ENCODE peak calls at places on chromosomes 1 and 21, in seven cellular contexts. One of them, this sample, is unnamed.
A peak's percentile ranks its signal among the peaks of the same experiment; 100 is the strongest.

GRCh38 chr1:7609311-7609994 is 161.6 kb upstream of the VAMP3 start:
- DNase-seq in suprapubic skin: no peak
- DNase-seq in A549: no peak
- DNase-seq in transverse colon: no peak
- DNase-seq in tibial nerve: no peak
- DNase-seq in sigmoid colon: peak; percentile 42
- DNase-seq in ovary: no peak
- DNase-seq in this sample: no peak

GRCh38 chr1:228369608-228370438 is 36.8 kb downstream of the TRIM11 start:
- DNase-seq in suprapubic skin: no peak
- DNase-seq in A549: no peak
- DNase-seq in transverse colon: no peak
- DNase-seq in tibial nerve: no peak
- DNase-seq in sigmoid colon: peak; percentile 50
- DNase-seq in ovary: no peak
- DNase-seq in this sample: no peak

GRCh38 chr1:30478799-30479198 is 244.6 kb downstream of the MATN1 start:
- DNase-seq in suprapubic skin: no peak
- DNase-seq in A549: no peak
- DNase-seq in transverse colon: no peak
- DNase-seq in tibial nerve: no peak
- DNase-seq in sigmoid colon: peak; percentile 56
- DNase-seq in ovary: no peak
- DNase-seq in this sample: no peak

GRCh38 chr1:151952811-151953210 is 40.8 kb downstream of the S100A10 start:
- DNase-seq in suprapubic skin: no peak
- DNase-seq in A549: no peak
- DNase-seq in transverse colon: no peak
- DNase-seq in tibial nerve: no peak
- DNase-seq in sigmoid colon: no peak
- DNase-seq in ovary: no peak
- DNase-seq in this sample: no peak

GRCh38 chr1:57848406-57848805 is 424.5 kb upstream of the DAB1 start:
- DNase-seq in suprapubic skin: no peak
- DNase-seq in A549: no peak
- DNase-seq in transverse colon: no peak
- DNase-seq in tibial nerve: no peak
- DNase-seq in sigmoid colon: no peak
- DNase-seq in ovary: no peak
- DNase-seq in this sample: no peak

GRCh38 chr1:25914074-25914995 is 8.1 kb upstream of the STMN1 start:
- DNase-seq in suprapubic skin: no peak
- DNase-seq in A549: no peak
- DNase-seq in transverse colon: no peak
- DNase-seq in tibial nerve: no peak
- DNase-seq in sigmoid colon: no peak
- DNase-seq in ovary: no peak
- DNase-seq in this sample: no peak

GRCh38 chr1:169680377-169681019 is 30.9 kb downstream of the SELL start:
- DNase-seq in suprapubic skin: no peak
- DNase-seq in A549: no peak
- DNase-seq in transverse colon: no peak
- DNase-seq in tibial nerve: no peak
- DNase-seq in sigmoid colon: no peak
- DNase-seq in ovary: no peak
- DNase-seq in this sample: no peak

GRCh38 chr1:47533176-47534039 is 95.6 kb downstream of the FOXD2 start:
- DNase-seq in suprapubic skin: no peak
- DNase-seq in A549: no peak
- DNase-seq in transverse colon: peak; percentile 34
- DNase-seq in tibial nerve: peak; percentile 70
- DNase-seq in sigmoid colon: peak; percentile 76
- DNase-seq in ovary: peak; percentile 9
- DNase-seq in this sample: no peak

GRCh38 chr21:44295163-44295601 is 4.7 kb upstream of the PFKL start:
- DNase-seq in suprapubic skin: no peak
- DNase-seq in A549: no peak
- DNase-seq in transverse colon: no peak
- DNase-seq in tibial nerve: no peak
- DNase-seq in sigmoid colon: no peak
- DNase-seq in ovary: no peak
- DNase-seq in this sample: no peak

GRCh38 chr1:206476591-206476990 is 6.3 kb downstream of the IKBKE start:
- DNase-seq in suprapubic skin: no peak
- DNase-seq in A549: no peak
- DNase-seq in transverse colon: no peak
- DNase-seq in tibial nerve: no peak
- DNase-seq in sigmoid colon: no peak
- DNase-seq in ovary: no peak
- DNase-seq in this sample: no peak

GRCh38 chr21:42151148-42152074 is 67.5 kb upstream of the ABCG1 start:
- DNase-seq in suprapubic skin: peak; percentile 74
- DNase-seq in A549: no peak
- DNase-seq in transverse colon: no peak
- DNase-seq in tibial nerve: no peak
- DNase-seq in sigmoid colon: peak; percentile 54
- DNase-seq in ovary: no peak
- DNase-seq in this sample: no peak

GRCh38 chr21:44370027-44370735 is 16.8 kb downstream of the TRPM2 start:
- DNase-seq in suprapubic skin: no peak
- DNase-seq in A549: peak; percentile 24
- DNase-seq in transverse colon: no peak
- DNase-seq in tibial nerve: no peak
- DNase-seq in sigmoid colon: peak; percentile 62
- DNase-seq in ovary: peak; percentile 67
- DNase-seq in this sample: no peak

GRCh38 chr21:45057886-45058285 is 16.5 kb upstream of the ADARB1 start:
- DNase-seq in suprapubic skin: no peak
- DNase-seq in A549: no peak
- DNase-seq in transverse colon: no peak
- DNase-seq in tibial nerve: no peak
- DNase-seq in sigmoid colon: no peak
- DNase-seq in ovary: no peak
- DNase-seq in this sample: no peak

GRCh38 chr1:230125633-230126528 is 58.8 kb downstream of the GALNT2 start:
- DNase-seq in suprapubic skin: no peak
- DNase-seq in A549: peak; percentile 33
- DNase-seq in transverse colon: no peak
- DNase-seq in tibial nerve: no peak
- DNase-seq in sigmoid colon: no peak
- DNase-seq in ovary: no peak
- DNase-seq in this sample: no peak

GRCh38 chr1:34928865-34929496 is 469 bp downstream of the DLGAP3 start:
- DNase-seq in suprapubic skin: no peak
- DNase-seq in A549: no peak
- DNase-seq in transverse colon: no peak
- DNase-seq in tibial nerve: no peak
- DNase-seq in sigmoid colon: no peak
- DNase-seq in ovary: no peak
- DNase-seq in this sample: no peak

GRCh38 chr1:216665891-216666290 is 57.3 kb downstream of the ESRRG start:
- DNase-seq in suprapubic skin: no peak
- DNase-seq in A549: no peak
- DNase-seq in transverse colon: no peak
- DNase-seq in tibial nerve: no peak
- DNase-seq in sigmoid colon: no peak
- DNase-seq in ovary: no peak
- DNase-seq in this sample: no peak

GRCh38 chr1:216665381-216665780 is 57.8 kb downstream of the ESRRG start:
- DNase-seq in suprapubic skin: no peak
- DNase-seq in A549: no peak
- DNase-seq in transverse colon: no peak
- DNase-seq in tibial nerve: no peak
- DNase-seq in sigmoid colon: no peak
- DNase-seq in ovary: no peak
- DNase-seq in this sample: no peak

GRCh38 chr1:216666431-216666830 is 56.8 kb downstream of the ESRRG start:
- DNase-seq in suprapubic skin: no peak
- DNase-seq in A549: no peak
- DNase-seq in transverse colon: no peak
- DNase-seq in tibial nerve: no peak
- DNase-seq in sigmoid colon: no peak
- DNase-seq in ovary: no peak
- DNase-seq in this sample: no peak

GRCh38 chr1:216670118-216670870 is 52.9 kb downstream of the ESRRG start:
- DNase-seq in suprapubic skin: no peak
- DNase-seq in A549: peak; percentile 29
- DNase-seq in transverse colon: no peak
- DNase-seq in tibial nerve: no peak
- DNase-seq in sigmoid colon: no peak
- DNase-seq in ovary: no peak
- DNase-seq in this sample: no peak
- H3K27ac ChIP-seq in suprapubic skin: no peak overlapping the region
- H3K27ac ChIP-seq in A549: no peak overlapping the region
- H3K27ac ChIP-seq in transverse colon: no peak overlapping the region
- H3K27ac ChIP-seq in tibial nerve: no peak overlapping the region
- H3K27ac ChIP-seq in sigmoid colon: no peak overlapping the region
- H3K27ac ChIP-seq in ovary: no peak overlapping the region
- H3K27ac ChIP-seq in this sample: no peak overlapping the region

DNA sequence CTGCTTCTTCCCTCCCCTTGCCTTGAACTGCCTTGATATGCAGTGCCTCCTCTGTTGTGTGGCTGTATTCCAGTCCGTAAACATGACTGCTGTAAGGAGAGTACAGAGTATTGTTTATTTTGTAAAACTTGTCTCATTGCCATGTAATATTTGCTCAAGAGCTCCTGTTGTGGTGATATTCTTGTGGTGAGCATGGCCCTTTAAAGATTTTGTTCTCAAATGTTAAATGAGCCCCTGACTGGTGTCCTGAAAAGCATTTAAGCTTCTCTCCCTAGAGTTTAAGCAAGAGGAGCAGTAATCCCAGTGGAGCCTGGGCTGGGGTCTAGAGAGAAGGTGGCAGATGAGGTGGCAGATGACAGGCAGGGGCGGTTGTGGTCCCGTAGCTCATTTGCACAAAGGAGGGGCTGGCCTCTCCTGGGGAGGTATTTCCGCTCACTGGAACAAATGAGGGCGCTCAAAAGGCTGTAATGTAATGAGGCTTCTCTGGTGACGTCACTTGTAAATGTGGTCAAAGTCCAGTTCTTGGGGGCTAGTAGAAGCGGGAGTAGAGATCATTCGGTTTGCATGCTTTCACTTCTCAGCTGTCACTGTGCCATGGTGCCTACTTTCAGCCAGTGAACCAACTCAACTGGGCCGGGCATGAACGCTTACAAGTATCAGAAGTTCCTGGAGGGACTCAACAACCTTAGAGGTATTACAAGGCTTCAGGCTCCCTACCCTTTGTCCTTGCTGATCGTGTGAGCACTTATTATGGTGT is 46.0 kb upstream of the MACF1 start:
- DNase-seq in suprapubic skin: no peak
- DNase-seq in A549: peak; percentile 85
- DNase-seq in transverse colon: peak; percentile 87
- DNase-seq in tibial nerve: no peak
- DNase-seq in sigmoid colon: no peak
- DNase-seq in ovary: no peak
- DNase-seq in this sample: no peak
- TF ChIP-seq POLR2A in suprapubic skin: no peak
- TF ChIP-seq POLR2A in A549: no peak
- TF ChIP-seq POLR2A in transverse colon: peak; percentile 58
- TF ChIP-seq POLR2A in tibial nerve: no peak
- TF ChIP-seq POLR2A in sigmoid colon: no peak
- TF ChIP-seq POLR2A in ovary: no peak
- TF ChIP-seq POLR2A in this sample: no peak

GRCh38 chr1:56333461-56333860 is 245.9 kb downstream of the PLPP3 start:
- DNase-seq in suprapubic skin: no peak
- DNase-seq in A549: no peak
- DNase-seq in transverse colon: no peak
- DNase-seq in tibial nerve: no peak
- DNase-seq in sigmoid colon: no peak
- DNase-seq in ovary: no peak
- DNase-seq in this sample: no peak

GRCh38 chr1:56331207-56331891 is 248.0 kb downstream of the PLPP3 start:
- DNase-seq in suprapubic skin: no peak
- DNase-seq in A549: no peak
- DNase-seq in transverse colon: no peak
- DNase-seq in tibial nerve: no peak
- DNase-seq in sigmoid colon: no peak
- DNase-seq in ovary: no peak
- DNase-seq in this sample: no peak

GRCh38 chr1:56330400-56331026 is 248.8 kb downstream of the PLPP3 start:
- DNase-seq in suprapubic skin: no peak
- DNase-seq in A549: no peak
- DNase-seq in transverse colon: no peak
- DNase-seq in tibial nerve: no peak
- DNase-seq in sigmoid colon: no peak
- DNase-seq in ovary: no peak
- DNase-seq in this sample: no peak

GRCh38 chr1:56334027-56334426 is 245.3 kb downstream of the PLPP3 start:
- DNase-seq in suprapubic skin: no peak
- DNase-seq in A549: no peak
- DNase-seq in transverse colon: no peak
- DNase-seq in tibial nerve: no peak
- DNase-seq in sigmoid colon: no peak
- DNase-seq in ovary: no peak
- DNase-seq in this sample: no peak

DNA sequence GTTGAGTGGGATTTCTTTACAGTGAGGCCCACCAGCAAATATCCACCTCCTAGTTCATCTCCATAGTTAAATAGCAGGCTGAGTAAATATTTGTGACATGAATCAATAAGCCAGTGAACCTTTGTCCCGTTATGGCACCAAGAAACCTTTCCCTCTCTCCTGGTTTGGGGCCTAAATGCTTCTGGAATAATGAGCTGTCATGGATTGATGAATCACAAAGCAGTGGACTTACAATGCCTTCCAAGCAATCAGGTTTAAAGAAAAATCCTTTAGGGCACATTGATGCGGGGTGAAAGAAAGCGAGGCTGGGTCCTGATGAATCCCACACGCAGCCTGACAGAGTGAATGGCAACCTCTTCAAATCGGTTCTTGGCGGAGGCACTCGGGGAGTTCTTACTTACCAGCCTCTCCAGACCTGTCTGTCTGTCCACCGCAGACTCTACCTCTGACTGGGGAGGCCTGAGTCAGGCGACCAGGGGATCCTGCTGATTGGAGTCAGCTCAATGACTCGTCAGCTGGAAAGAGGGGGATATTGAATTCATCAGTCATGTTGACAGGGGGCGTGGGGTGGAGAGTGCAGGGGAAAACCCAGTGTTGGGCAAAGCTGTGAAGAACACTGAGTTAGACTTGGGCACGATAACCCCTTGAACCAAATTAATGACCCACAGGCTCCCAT is 247.3 kb downstream of the PLPP3 start:
- DNase-seq in suprapubic skin: no peak
- DNase-seq in A549: peak; percentile 21
- DNase-seq in transverse colon: no peak
- DNase-seq in tibial nerve: no peak
- DNase-seq in sigmoid colon: no peak
- DNase-seq in ovary: no peak
- DNase-seq in this sample: no peak
- TF ChIP-seq EP300 in suprapubic skin: no peak
- TF ChIP-seq EP300 in A549: no peak
- TF ChIP-seq EP300 in transverse colon: no peak
- TF ChIP-seq EP300 in tibial nerve: no peak
- TF ChIP-seq EP300 in sigmoid colon: no peak
- TF ChIP-seq EP300 in ovary: no peak
- TF ChIP-seq EP300 in this sample: no peak

DNA sequence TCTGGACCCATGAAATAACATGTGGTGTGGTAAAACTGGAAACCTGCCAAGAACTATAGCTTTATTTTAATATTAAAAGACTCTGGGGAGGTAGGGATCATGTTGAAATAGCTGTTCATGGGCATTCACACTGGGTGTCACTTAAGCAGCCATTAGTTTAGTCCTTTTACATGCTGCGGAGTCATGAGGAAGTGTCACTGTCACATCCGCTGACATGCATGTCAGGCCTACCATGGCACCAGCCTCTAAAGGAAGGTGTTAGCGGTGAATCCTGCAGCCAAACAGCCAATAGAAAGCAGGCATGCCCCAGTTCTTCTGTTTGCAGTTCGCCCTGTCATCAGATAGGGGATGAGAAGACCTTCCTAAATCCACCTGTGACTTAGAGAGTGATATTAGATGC is 100.3 kb downstream of the CACHD1 start:
- DNase-seq in suprapubic skin: no peak
- DNase-seq in A549: no peak
- DNase-seq in transverse colon: no peak
- DNase-seq in tibial nerve: no peak
- DNase-seq in sigmoid colon: no peak
- DNase-seq in ovary: no peak
- DNase-seq in this sample: no peak
- H3K27ac ChIP-seq in suprapubic skin: no peak overlapping the region
- H3K27ac ChIP-seq in A549: no peak overlapping the region
- H3K27ac ChIP-seq in transverse colon: no peak overlapping the region
- H3K27ac ChIP-seq in tibial nerve: no peak overlapping the region
- H3K27ac ChIP-seq in sigmoid colon: no peak overlapping the region
- H3K27ac ChIP-seq in ovary: no peak overlapping the region
- H3K27ac ChIP-seq in this sample: no peak overlapping the region

This sample was measured in esophagus muscularis mucosa.